ENCODE peak calls at places on chromosomes 12 and 14, in ten cellular contexts. G is coronary artery, W is mucosa of descending colon, P is A549, D is hepatocyte, A is HL-60, V is SK-N-SH, M is heart right ventricle, U is cardiac fibroblast, E is choroid plexus epithelial cell. S is an unnamed sample.

GRCh38 chr12:115990241-115990640 is 287.3 kb downstream of the MED13L start:
- DNase-seq in G (no peak), W (no peak), P (no peak), D (no peak), A (no peak), V (no peak), M (no peak), U (no peak), E (no peak), S (no peak)

GRCh38 chr12:106673151-106673550 is 90.3 kb downstream of the RFX4 start:
- DNase-seq in G (no peak), W (no peak), P (no peak), D (no peak), A (no peak), V (peak; percentile 15), M (peak; percentile 14), U (no peak), E (no peak), S (no peak)

GRCh38 chr12:3289702-3290101 is 201.3 kb upstream of the PRMT8 start:
- DNase-seq in G (no peak), W (no peak), P (no peak), D (no peak), A (no peak), V (no peak), M (no peak), U (no peak), E (no peak), S (no peak)

GRCh38 chr12:450438-450837 is 9.3 kb upstream of the B4GALNT3 start:
- DNase-seq in G (no peak), W (no peak), P (no peak), D (peak; percentile 43), A (no peak), V (no peak), M (no peak), U (no peak), E (no peak), S (no peak)

GRCh38 chr12:56377989-56378316 is 15.3 kb upstream of the APOF start:
- DNase-seq in G (no peak), W (no peak), P (no peak), D (no peak), A (no peak), V (no peak), M (no peak), U (no peak), E (no peak), S (no peak)

GRCh38 chr12:5524769-5525436 is 93.0 kb downstream of the NTF3 start:
- DNase-seq in G (no peak), W (no peak), P (no peak), D (no peak), A (no peak), V (no peak), M (no peak), U (no peak), E (no peak), S (no peak)

GRCh38 chr12:113700943-113701342 is 229.3 kb upstream of the LHX5 start:
- DNase-seq in G (no peak), W (no peak), P (peak; percentile 28), D (peak; percentile 28), A (no peak), V (no peak), M (no peak), U (peak; percentile 57), E (peak; percentile 50), S (peak; percentile 80)

GRCh38 chr14:104597576-104597975 is 7.0 kb downstream of the TMEM179 start:
- DNase-seq in G (no peak), W (no peak), P (no peak), D (no peak), A (no peak), V (no peak), M (no peak), U (no peak), E (no peak), S (no peak)

GRCh38 chr12:51270847-51271518 is 768 bp upstream of the SMAGP start:
- DNase-seq in G (no peak), W (no peak), P (peak; percentile 65), D (peak; percentile 47), A (no peak), V (no peak), M (no peak), U (peak; percentile 88), E (peak; percentile 70), S (peak; percentile 77)

GRCh38 chr14:21211509-21211908 is 55.6 kb upstream of the OR5AU1 start:
- DNase-seq in G (no peak), W (no peak), P (no peak), D (no peak), A (no peak), V (no peak), M (no peak), U (no peak), E (no peak), S (no peak)

GRCh38 chr14:99264691-99265090 is 7.3 kb downstream of the BCL11B start:
- DNase-seq in G (no peak), W (no peak), P (no peak), D (no peak), A (no peak), V (no peak), M (no peak), U (no peak), E (no peak), S (no peak)

GRCh38 chr14:99265571-99265970 is 6.4 kb downstream of the BCL11B start:
- DNase-seq in G (no peak), W (no peak), P (no peak), D (no peak), A (no peak), V (no peak), M (no peak), U (no peak), E (no peak), S (no peak)

GRCh38 chr14:99268776-99269510 is 3.1 kb downstream of the BCL11B start:
- DNase-seq in G (no peak), W (no peak), P (no peak), D (no peak), A (no peak), V (no peak), M (no peak), U (no peak), E (no peak), S (no peak)

GRCh38 chr14:99267871-99268775 is 3.9 kb downstream of the BCL11B start:
- DNase-seq in G (no peak), W (no peak), P (no peak), D (no peak), A (no peak), V (no peak), M (no peak), U (no peak), E (no peak), S (no peak)

GRCh38 chr14:99266181-99267178 is 5.5 kb downstream of the BCL11B start:
- DNase-seq in G (no peak), W (peak; percentile 87), P (peak; percentile 71), D (peak; percentile 91), A (peak; percentile 56), V (peak; percentile 82), M (peak; percentile 76), U (peak; percentile 70), E (peak; percentile 79), S (peak; percentile 58)
- H3K4me3 ChIP-seq in G (no peak overlapping the region), W (no peak overlapping the region), P (peak overlapping the region; percentile 26), D (no peak overlapping the region), A (no peak overlapping the region), V (peak overlapping the region; percentile 38), M (no peak overlapping the region), U (no peak overlapping the region), E (no peak overlapping the region), S (peak overlapping the region; percentile 11)

DNA sequence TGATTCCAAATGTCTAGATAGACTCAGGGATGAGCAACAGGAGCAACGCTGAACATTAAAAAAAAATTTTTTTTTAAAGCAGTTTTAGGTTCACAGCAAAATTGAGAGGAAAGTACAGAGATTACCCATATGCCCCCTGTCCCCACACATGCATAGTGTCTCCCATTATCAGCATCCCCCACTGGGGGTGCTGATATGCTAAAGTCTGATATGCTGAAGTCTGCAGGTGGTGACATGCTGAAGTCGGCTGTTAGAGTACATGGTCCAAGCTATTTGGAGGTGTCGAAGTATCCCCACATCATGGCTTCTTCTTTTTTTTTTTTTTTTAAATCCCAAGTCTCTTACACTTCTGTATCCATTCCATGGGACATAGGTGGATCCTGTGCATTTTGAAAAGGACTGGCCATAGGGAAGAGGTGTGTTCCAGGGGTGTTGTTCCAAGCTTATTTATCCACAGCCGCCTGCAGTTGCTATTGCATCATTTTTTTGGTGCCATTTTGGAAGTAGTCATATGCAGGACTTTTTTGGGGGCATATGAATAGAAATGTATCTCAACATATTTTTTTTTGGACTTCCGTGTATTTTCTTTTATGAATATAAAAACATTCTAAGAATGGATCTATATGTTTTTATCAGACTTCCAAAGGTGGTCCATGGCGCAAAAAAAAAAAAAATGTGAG is 19.0 kb upstream of the MIS18BP1 start:
- DNase-seq in G (no peak), W (no peak), P (no peak), D (no peak), A (no peak), V (no peak), M (no peak), U (no peak), E (no peak), S (no peak)
- TF ChIP-seq CTCF in G (no peak), W (no peak), P (no peak), D (no peak), A (no peak), V (no peak), M (no peak), U (no peak), E (no peak), S (no peak)

GRCh38 chr12:57746025-57746424 is 1.2 kb downstream of the TSPAN31 start:
- DNase-seq in G (no peak), W (no peak), P (no peak), D (no peak), A (no peak), V (no peak), M (no peak), U (no peak), E (no peak), S (no peak)

GRCh38 chr12:57745485-57745881 is 644 bp downstream of the TSPAN31 start:
- DNase-seq in G (no peak), W (peak; percentile 31), P (no peak), D (no peak), A (no peak), V (no peak), M (no peak), U (peak; percentile 29), E (no peak), S (no peak)

GRCh38 chr12:57744194-57744776 is 554 bp upstream of the TSPAN31 start:
- DNase-seq in G (peak; percentile 93), W (peak; percentile 84), P (peak; percentile 94), D (no peak), A (peak; percentile 89), V (peak; percentile 86), M (peak; percentile 64), U (peak; percentile 92), E (no peak), S (peak; percentile 90)

GRCh38 chr12:57744777-57745484 is at the start of gene TSPAN31:
- DNase-seq in G (peak; percentile 98), W (peak; percentile 94), P (peak; percentile 99), D (peak; percentile 98), A (peak; percentile 90), V (peak; percentile 86), M (peak; percentile 95), U (peak; percentile 99), E (peak; percentile 99), S (peak; percentile 99)

GRCh38 chr12:57743769-57744168 is 1.1 kb upstream of the TSPAN31 start:
- DNase-seq in G (no peak), W (no peak), P (no peak), D (no peak), A (no peak), V (no peak), M (no peak), U (no peak), E (no peak), S (no peak)
- H3K4me3 ChIP-seq in G (peak overlapping the region; percentile 98), W (no peak overlapping the region), P (peak overlapping the region; percentile 70), D (no peak overlapping the region), A (no peak overlapping the region), V (no peak overlapping the region), M (peak overlapping the region; percentile 58), U (no peak overlapping the region), E (no peak overlapping the region), S (no peak overlapping the region)

GRCh38 chr12:1502856-1503255 is 91.5 kb downstream of the FBXL14 start:
- DNase-seq in G (no peak), W (no peak), P (no peak), D (peak; percentile 23), A (no peak), V (peak; percentile 46), M (no peak), U (no peak), E (no peak), S (no peak)
- TF ChIP-seq CTCF in G (no peak), W (no peak), P (no peak), D (no peak), A (no peak), V (no peak), M (no peak), U (no peak), E (no peak), S (no peak)